ENCODE peak calls at places on chromosomes 2 and 18, in four cellular contexts. D is tibial nerve, C is right lobe of liver, F is gastrocnemius medialis. S is an unnamed sample.

GRCh38 chr2:239158641-239159475 is 242.0 kb downstream of the HDAC4 start:
- DNase-seq in D (peak; percentile 10), C (peak; percentile 39), F (no peak), S (no peak)

GRCh38 chr2:98759338-98759737 is 28.4 kb upstream of the MGAT4A start:
- DNase-seq in D (no peak), C (no peak), F (no peak), S (no peak)

GRCh38 chr18:78813156-78813555 is 166.5 kb upstream of the SALL3 start:
- DNase-seq in D (no peak), C (no peak), F (no peak), S (no peak)

GRCh38 chr2:101699191-101699938 is 1.9 kb downstream of the MAP4K4 start:
- DNase-seq in D (no peak), C (no peak), F (no peak), S (peak; percentile 53)

GRCh38 chr2:96530474-96531357 is 5.8 kb upstream of the ARID5A start:
- DNase-seq in D (no peak), C (no peak), F (no peak), S (no peak)

GRCh38 chr2:58899692-58900091 is 658.6 kb upstream of the FANCL start:
- DNase-seq in D (no peak), C (no peak), F (no peak), S (no peak)

GRCh38 chr2:222655406-222655747 is 515 bp downstream of the FARSB start:
- DNase-seq in D (no peak), C (no peak), F (no peak), S (no peak)

GRCh38 chr18:61333746-61334490 is 688 bp downstream of the CDH20 start:
- DNase-seq in D (no peak), C (no peak), F (no peak), S (no peak)

GRCh38 chr2:171098607-171099006 is 62.1 kb downstream of the TLK1 start:
- DNase-seq in D (no peak), C (no peak), F (no peak), S (no peak)

GRCh38 chr2:102025016-102025491 is 33.3 kb downstream of the IL1R2 start:
- DNase-seq in D (no peak), C (no peak), F (no peak), S (no peak)

GRCh38 chr2:127080941-127081769 is 25.8 kb downstream of the BIN1 start:
- DNase-seq in D (peak; percentile 52), C (no peak), F (peak; percentile 98), S (peak; percentile 48)

GRCh38 chr2:54776494-54776893 is 53.0 kb downstream of the EML6 start:
- DNase-seq in D (no peak), C (no peak), F (no peak), S (no peak)

GRCh38 chr2:46924608-46925007 is 9.0 kb upstream of the MCFD2 start:
- DNase-seq in D (no peak), C (no peak), F (no peak), S (no peak)

GRCh38 chr18:80023173-80023572 is 11.1 kb upstream of the RBFA start:
- DNase-seq in D (no peak), C (no peak), F (no peak), S (peak; percentile 37)

GRCh38 chr2:105396254-105397024 is 2.4 kb downstream of the FHL2 start:
- DNase-seq in D (peak; percentile 41), C (no peak), F (peak; percentile 62), S (peak; percentile 20)

GRCh38 chr18:34659579-34660517 is 50.2 kb upstream of the DTNA start:
- DNase-seq in D (peak; percentile 62), C (peak; percentile 72), F (peak; percentile 85), S (peak; percentile 91)

DNA sequence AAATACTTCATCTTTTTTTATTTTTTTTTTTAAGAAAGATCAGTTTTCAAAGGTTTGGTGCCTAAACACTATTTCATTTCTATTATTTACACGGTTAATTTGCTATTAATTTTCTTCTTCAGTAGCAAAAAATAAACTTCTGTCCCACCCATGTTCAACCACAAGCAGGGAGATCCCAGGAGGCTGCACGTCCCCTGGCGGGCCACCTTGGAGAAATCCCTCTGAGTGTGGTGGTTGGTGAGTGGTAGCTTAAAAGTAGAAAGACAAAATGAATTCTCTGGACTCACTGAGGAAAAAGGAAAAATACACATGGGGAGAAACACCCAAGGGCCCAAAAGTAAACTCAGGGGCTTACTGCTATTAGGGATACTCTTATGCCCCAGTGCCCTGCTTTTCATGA is 143.5 kb downstream of the DNAH7 start:
- DNase-seq in D (no peak), C (no peak), F (no peak), S (no peak)
- H3K4me3 ChIP-seq in D (no peak overlapping the region), C (no peak overlapping the region), F (no peak overlapping the region), S (no peak overlapping the region)

DNA sequence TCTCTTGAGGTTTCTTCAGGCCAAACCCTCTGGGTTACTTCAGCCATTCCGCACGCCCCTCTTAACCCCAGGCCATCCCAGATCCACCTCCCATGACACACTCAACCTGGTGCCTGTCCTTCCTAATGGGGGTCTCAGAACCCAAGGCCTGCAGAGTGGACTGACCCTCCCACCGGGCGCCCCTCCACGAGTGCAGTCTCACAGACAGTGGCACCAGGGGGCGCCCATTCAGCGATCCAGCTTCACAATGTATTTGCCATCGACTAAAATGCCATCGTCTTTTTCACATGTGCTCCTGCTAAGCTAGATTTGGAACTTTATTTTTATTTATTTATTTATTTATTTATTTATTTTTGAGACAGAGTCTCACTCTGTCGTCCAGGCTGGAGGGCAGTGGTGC is 38.5 kb downstream of the INPP5D start:
- DNase-seq in D (no peak), C (peak; percentile 49), F (no peak), S (no peak)
- H3K4me1 ChIP-seq in D (peaks cover 9% of the 10 kb centered on the region), C (no peaks in the 10 kb centered on the region), F (no peaks in the 10 kb centered on the region), S (no peaks in the 10 kb centered on the region)

DNA sequence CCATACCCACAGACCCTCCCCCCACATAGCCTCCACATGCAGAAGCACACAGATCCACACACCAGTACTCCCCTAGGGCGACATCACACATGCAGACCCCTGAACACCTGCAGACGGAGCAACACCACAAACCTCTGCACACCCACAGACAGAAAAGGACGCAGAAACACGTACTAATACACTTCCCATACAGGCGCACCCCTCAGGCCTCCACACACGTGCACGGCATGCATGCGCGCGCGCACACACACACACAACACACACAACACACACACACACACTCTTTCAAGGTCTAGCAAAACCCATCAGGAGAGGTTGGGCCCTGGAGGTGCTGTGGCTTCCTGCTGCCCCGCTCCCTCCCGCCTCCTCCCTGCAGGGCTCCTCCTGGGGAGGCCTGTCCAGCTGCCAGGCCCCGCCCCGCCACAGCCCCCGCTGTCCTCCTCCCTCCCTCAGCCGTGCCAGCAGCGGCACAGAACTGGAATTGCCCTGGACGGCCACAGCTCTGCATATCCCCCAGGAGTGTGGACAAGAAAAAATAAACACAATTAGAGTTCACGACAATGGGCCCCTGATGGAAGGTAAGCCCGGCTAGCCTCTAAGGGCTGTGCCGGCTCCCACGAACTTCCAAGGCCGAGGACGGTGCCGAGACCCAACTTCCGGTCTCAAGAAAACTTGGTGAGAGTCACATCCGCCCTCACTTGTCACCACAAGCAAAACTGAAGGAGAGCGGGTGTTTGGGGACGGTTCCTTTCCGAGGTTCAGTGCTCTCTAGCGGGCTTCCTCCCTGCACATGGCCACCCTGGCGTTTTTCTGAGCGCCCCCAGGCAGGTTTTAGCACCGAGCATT is 6.8 kb downstream of the ZFP36L2 start:
- DNase-seq in D (peak; percentile 67), C (peak; percentile 92), F (peak; percentile 72), S (peak; percentile 89)
- TF ChIP-seq POLR2A in D (no peak), C (peak; percentile 81), F (peak; percentile 43), S (no peak)

DNA sequence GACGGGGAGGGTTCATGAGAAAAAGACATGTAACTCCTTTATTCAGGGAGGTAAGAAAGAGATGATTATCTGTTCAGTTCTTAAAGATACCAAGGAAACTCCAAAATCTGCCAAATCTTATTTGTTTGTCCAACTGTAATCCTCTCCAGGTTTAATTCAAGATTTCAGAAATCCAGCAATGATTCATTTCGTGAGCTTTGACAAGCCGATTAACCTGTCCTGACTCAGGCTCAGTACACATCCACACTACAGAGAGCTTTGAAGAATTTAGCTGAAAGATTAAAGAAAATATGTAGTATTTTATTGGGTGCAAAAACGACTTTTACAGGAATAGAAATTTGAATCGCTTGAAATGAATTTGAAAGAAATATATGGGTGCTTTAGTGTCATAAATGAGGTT is 1.1 kb downstream of the SPAG16 start:
- DNase-seq in D (no peak), C (no peak), F (no peak), S (no peak)
- H3K4me3 ChIP-seq in D (no peak overlapping the region), C (no peak overlapping the region), F (no peak overlapping the region), S (peak overlapping the region; percentile 89)

GRCh38 chr18:697771-698170 is 14.7 kb downstream of the ENOSF1 start:
- DNase-seq in D (no peak), C (no peak), F (no peak), S (no peak)
- H3K4me1 ChIP-seq in D (no peaks in the 10 kb centered on the region), C (peaks cover 3% of the 10 kb centered on the region), F (no peaks in the 10 kb centered on the region), S (peaks cover 16% of the 10 kb centered on the region)

DNA sequence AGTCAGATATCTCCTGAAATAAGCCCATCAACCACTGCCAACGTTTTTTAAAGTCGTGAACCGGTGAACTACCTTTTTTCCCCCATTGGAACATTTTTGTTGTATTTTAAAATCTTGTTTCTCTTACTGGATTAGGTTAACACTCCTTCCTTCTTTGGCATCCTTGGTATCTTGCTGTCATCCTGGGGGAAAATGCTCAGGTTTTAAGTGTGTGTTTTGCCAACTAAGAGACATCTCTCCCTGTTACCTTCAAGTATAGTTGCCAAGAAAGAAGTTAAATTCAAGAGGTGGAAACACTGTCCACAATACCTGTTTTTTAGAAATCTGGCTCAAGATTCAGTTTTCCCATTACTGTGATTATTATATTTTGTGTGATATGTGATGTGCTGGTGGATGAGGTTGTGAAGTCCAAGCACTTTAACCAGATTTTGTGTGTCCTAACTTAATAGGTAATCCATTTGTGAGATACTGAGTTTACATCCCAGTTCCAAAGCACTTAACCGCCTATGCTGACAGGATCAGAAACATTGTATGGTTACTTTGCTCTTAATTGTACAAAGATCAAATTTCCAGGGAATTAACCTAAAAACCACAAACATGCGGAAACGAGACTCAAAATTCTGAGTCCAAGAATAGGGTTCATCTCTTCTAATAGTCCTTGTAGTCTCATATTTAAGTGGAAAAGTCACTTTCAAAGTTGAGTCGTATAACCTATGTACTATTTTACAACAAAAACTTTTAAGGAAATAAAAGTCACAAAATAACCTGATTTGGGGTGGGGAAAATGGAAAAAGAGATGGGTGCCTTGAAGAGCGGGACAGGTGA is 1.3 kb upstream of the SP3 start:
- DNase-seq in D (no peak), C (no peak), F (no peak), S (no peak)
- TF ChIP-seq POLR2A in D (no peak), C (no peak), F (no peak), S (no peak)